ENCODE peak calls at places on chromosomes 4 and X, in nine cellular contexts. O is left ventricle myocardium inferior, K is cardiac muscle cell, U is transverse colon, F is tibial nerve, Z is colonic mucosa, G is Caco-2, W is pancreas, Y is ovary. Q is an unnamed sample. For H3K36me3, the result is how much of the 10 kb centered on the place peaks cover.

GRCh38 chrX:45743081-45743533 is 542.4 kb upstream of the DIPK2B start:
- DNase-seq in O (no peak), K (no peak), U (no peak), F (no peak), Z (no peak), G (peak), W (no peak), Y (no peak), Q (no peak)

GRCh38 chr4:54660145-54660535 is 2.4 kb downstream of the KIT start:
- DNase-seq in O (no peak), K (no peak), U (no peak), F (no peak), Z (no peak), G (no peak), W (no peak), Y (no peak), Q (no peak)

GRCh38 chr4:95415346-95415771 is 133.4 kb downstream of the UNC5C start:
- DNase-seq in O (no peak), K (peak), U (no peak), F (no peak), Z (no peak), G (no peak), W (no peak), Y (no peak), Q (no peak)

GRCh38 chr4:123398803-123399637 is 2.4 kb downstream of the SPRY1 start:
- DNase-seq in O (peak), K (peak), U (peak), F (peak), Z (peak), G (peak), W (peak), Y (peak), Q (no peak)

GRCh38 chrX:106356580-106356979 is 188.5 kb downstream of the PWWP3B start:
- DNase-seq in O (no peak), K (no peak), U (no peak), F (no peak), Z (no peak), G (no peak), W (no peak), Y (no peak), Q (no peak)

GRCh38 chr4:182093431-182093831 is 149.8 kb upstream of the TENM3 start:
- DNase-seq in O (no peak), K (no peak), U (no peak), F (no peak), Z (no peak), G (no peak), W (no peak), Y (no peak), Q (no peak)

GRCh38 chrX:46577116-46578005 is 3.8 kb downstream of the CHST7 start:
- DNase-seq in O (no peak), K (peak), U (no peak), F (no peak), Z (no peak), G (no peak), W (no peak), Y (no peak), Q (no peak)

GRCh38 chrX:40097492-40098263 is at the start of gene BCOR:
- DNase-seq in O (peak), K (peak), U (peak), F (no peak), Z (peak), G (peak), W (peak), Y (peak), Q (no peak)

GRCh38 chr4:14552119-14552518 is 450.2 kb upstream of the CPEB2 start:
- DNase-seq in O (no peak), K (no peak), U (no peak), F (no peak), Z (no peak), G (no peak), W (no peak), Y (no peak), Q (no peak)

GRCh38 chr4:118801895-118802575 is 33.9 kb downstream of the SEC24D start:
- DNase-seq in O (no peak), K (no peak), U (no peak), F (no peak), Z (no peak), G (no peak), W (no peak), Y (no peak), Q (no peak)

GRCh38 chr4:118807659-118808058 is 28.3 kb downstream of the SEC24D start:
- DNase-seq in O (no peak), K (no peak), U (no peak), F (no peak), Z (no peak), G (no peak), W (no peak), Y (no peak), Q (no peak)

GRCh38 chr4:118799235-118799932 is 36.5 kb downstream of the SEC24D start:
- DNase-seq in O (no peak), K (peak), U (no peak), F (no peak), Z (no peak), G (no peak), W (no peak), Y (no peak), Q (no peak)

GRCh38 chr4:118798658-118799057 is 37.3 kb downstream of the SEC24D start:
- DNase-seq in O (no peak), K (no peak), U (no peak), F (no peak), Z (no peak), G (no peak), W (no peak), Y (no peak), Q (no peak)

GRCh38 chr4:118803253-118803652 is 32.7 kb downstream of the SEC24D start:
- DNase-seq in O (no peak), K (no peak), U (no peak), F (no peak), Z (no peak), G (no peak), W (no peak), Y (no peak), Q (no peak)
- H3K36me3 ChIP-seq in O (half or more), K (under half), U (under half), F (half or more), Z (under half), G (under half), W (under half), Y (under half), Q (half or more)

GRCh38 chr4:122246551-122246950 is 94.4 kb downstream of the BLTP1 start:
- DNase-seq in O (no peak), K (no peak), U (no peak), F (no peak), Z (no peak), G (no peak), W (no peak), Y (no peak), Q (no peak)

GRCh38 chr4:122243785-122244184 is 91.7 kb downstream of the BLTP1 start:
- DNase-seq in O (no peak), K (no peak), U (no peak), F (no peak), Z (no peak), G (no peak), W (no peak), Y (no peak), Q (no peak)

GRCh38 chr4:122252584-122252983 is 100.5 kb downstream of the BLTP1 start:
- DNase-seq in O (no peak), K (no peak), U (no peak), F (no peak), Z (no peak), G (no peak), W (peak), Y (no peak), Q (no peak)

DNA sequence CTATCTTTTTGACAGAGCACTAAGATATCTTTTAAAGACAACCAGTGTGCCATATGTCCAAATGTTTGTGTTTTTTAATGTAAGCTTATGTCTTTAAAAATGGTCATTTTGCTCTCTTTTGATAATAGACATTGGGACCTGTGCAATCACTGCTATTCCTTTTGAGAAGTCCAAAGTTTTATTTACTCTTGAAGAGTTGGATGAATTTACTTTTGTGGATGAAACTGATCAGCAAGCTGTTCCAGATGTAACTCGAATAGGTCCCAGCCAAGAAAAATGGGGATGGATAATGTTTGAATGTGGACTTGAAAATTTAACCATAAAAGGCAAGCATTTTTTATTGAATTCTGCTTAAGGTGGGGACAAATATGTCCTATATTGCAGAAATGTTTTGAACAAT is 97.2 kb downstream of the BLTP1 start:
- DNase-seq in O (no peak), K (no peak), U (no peak), F (no peak), Z (no peak), G (no peak), W (no peak), Y (no peak), Q (no peak)
- H3K36me3 ChIP-seq in O (half or more), K (half or more), U (half or more), F (half or more), Z (under half), G (under half), W (under half), Y (under half), Q (half or more)

GRCh38 chr4:38930199-38930598 is 62.6 kb downstream of the FAM114A1 start:
- DNase-seq in O (no peak), K (no peak), U (no peak), F (no peak), Z (no peak), G (no peak), W (no peak), Y (no peak), Q (no peak)
- H3K36me3 ChIP-seq in O (half or more), K (under half), U (under half), F (half or more), Z (under half), G (under half), W (under half), Y (under half), Q (half or more)

GRCh38 chr4:144738649-144739048 is 92.7 kb downstream of the HHIP start:
- DNase-seq in O (no peak), K (no peak), U (no peak), F (no peak), Z (no peak), G (no peak), W (no peak), Y (no peak), Q (no peak)
- H3K36me3 ChIP-seq in O (under half), K (under half), U (under half), F (under half), Z (under half), G (under half), W (under half), Y (under half), Q (under half)

GRCh38 chr4:88035292-88035691 is 27.9 kb downstream of the PKD2 start:
- DNase-seq in O (no peak), K (no peak), U (no peak), F (no peak), Z (no peak), G (no peak), W (no peak), Y (no peak), Q (no peak)

GRCh38 chr4:88041626-88042025 is 34.2 kb downstream of the PKD2 start:
- DNase-seq in O (no peak), K (no peak), U (no peak), F (no peak), Z (no peak), G (peak), W (no peak), Y (no peak), Q (no peak)

GRCh38 chr4:88037447-88037846 is 30.0 kb downstream of the PKD2 start:
- DNase-seq in O (no peak), K (no peak), U (no peak), F (no peak), Z (no peak), G (no peak), W (no peak), Y (no peak), Q (no peak)

GRCh38 chr4:88040707-88041106 is 33.3 kb downstream of the PKD2 start:
- DNase-seq in O (no peak), K (no peak), U (no peak), F (no peak), Z (no peak), G (no peak), W (no peak), Y (no peak), Q (no peak)

GRCh38 chr4:88037936-88038335 is 30.5 kb downstream of the PKD2 start:
- DNase-seq in O (no peak), K (no peak), U (no peak), F (no peak), Z (no peak), G (no peak), W (no peak), Y (no peak), Q (no peak)
- H3K36me3 ChIP-seq in O (half or more), K (under half), U (under half), F (half or more), Z (under half), G (under half), W (under half), Y (under half), Q (half or more)

DNA sequence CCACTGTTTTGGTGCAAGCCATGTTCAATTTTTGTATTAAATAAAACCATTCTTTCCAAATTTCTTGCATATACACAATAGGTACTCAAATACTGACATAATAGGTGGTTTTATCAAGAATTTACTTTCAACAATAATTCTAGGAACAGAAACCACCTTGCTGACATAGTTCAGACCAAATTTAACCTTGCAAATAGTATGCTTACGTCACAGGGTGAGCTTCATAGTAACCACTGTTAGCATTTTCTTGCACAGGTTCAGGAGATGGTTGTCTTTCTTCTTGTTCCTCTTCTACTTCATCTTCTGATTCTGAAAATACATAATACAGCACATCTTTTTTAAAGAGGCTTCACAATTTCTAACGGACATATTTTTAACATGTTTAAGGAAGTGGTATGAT is 17.6 kb downstream of the G3BP2 start:
- DNase-seq in O (no peak), K (no peak), U (no peak), F (no peak), Z (no peak), G (no peak), W (no peak), Y (no peak), Q (no peak)
- H3K36me3 ChIP-seq in O (half or more), K (half or more), U (under half), F (half or more), Z (under half), G (under half), W (under half), Y (under half), Q (half or more)

GRCh38 chr4:2663275-2663674 is 92.9 kb downstream of the TNIP2 start:
- DNase-seq in O (no peak), K (peak), U (no peak), F (no peak), Z (no peak), G (no peak), W (no peak), Y (no peak), Q (no peak)
- H3K36me3 ChIP-seq in O (half or more), K (under half), U (under half), F (half or more), Z (under half), G (under half), W (under half), Y (under half), Q (under half)

GRCh38 chr4:875818-876423 is 50.0 kb upstream of the CPLX1 start:
- DNase-seq in O (no peak), K (no peak), U (no peak), F (no peak), Z (no peak), G (no peak), W (peak), Y (no peak), Q (no peak)

GRCh38 chr4:874971-875817 is 49.3 kb upstream of the CPLX1 start:
- DNase-seq in O (no peak), K (no peak), U (no peak), F (no peak), Z (no peak), G (no peak), W (peak), Y (no peak), Q (no peak)

GRCh38 chr4:878796-879729 is 53.1 kb downstream of the GAK start:
- DNase-seq in O (no peak), K (no peak), U (no peak), F (no peak), Z (no peak), G (no peak), W (peak), Y (no peak), Q (no peak)

GRCh38 chr4:877502-877901 is 51.6 kb upstream of the CPLX1 start:
- DNase-seq in O (no peak), K (no peak), U (no peak), F (no peak), Z (no peak), G (no peak), W (peak), Y (no peak), Q (no peak)

GRCh38 chr4:876780-877179 is 50.9 kb upstream of the CPLX1 start:
- DNase-seq in O (no peak), K (no peak), U (no peak), F (no peak), Z (no peak), G (no peak), W (peak), Y (no peak), Q (no peak)
- H3K36me3 ChIP-seq in O (half or more), K (under half), U (under half), F (half or more), Z (under half), G (under half), W (under half), Y (under half), Q (half or more)

GRCh38 chr4:68324509-68325262 is 25.2 kb downstream of the YTHDC1 start:
- DNase-seq in O (no peak), K (no peak), U (no peak), F (no peak), Z (no peak), G (no peak), W (no peak), Y (no peak), Q (no peak)
- H3K36me3 ChIP-seq in O (half or more), K (half or more), U (half or more), F (half or more), Z (under half), G (under half), W (under half), Y (under half), Q (under half)

Q was measured in right atrium auricular region.